ENCODE peak calls at places on chromosomes 3 and 15, in four cellular contexts. V is K562, J is HepG2, E is GM12878. L is an unnamed sample.

GRCh38 chr3:24096695-24097290 is 151.7 kb downstream of the NR1D2 start:
- DNase-seq in V (no peak), E (no peak), J (no peak), L (no peak)

GRCh38 chr15:86555939-86556725 is 476.5 kb downstream of the AGBL1 start:
- DNase-seq in E (no peak), J (peak), V (no peak), L (peak)

GRCh38 chr15:56794150-56794922 is 61.0 kb upstream of the ZNF280D start:
- DNase-seq in E (no peak), V (no peak), J (no peak), L (no peak)

GRCh38 chr3:128173241-128173640 is 20.0 kb downstream of the EEFSEC start:
- DNase-seq in J (no peak), E (no peak), V (no peak), L (no peak)

GRCh38 chr15:70870066-70870465 is 16.1 kb upstream of the LARP6 start:
- DNase-seq in E (no peak), V (no peak), J (no peak), L (no peak)

GRCh38 chr15:31104048-31104447 is 2.5 kb upstream of the TRPM1 start:
- DNase-seq in E (no peak), V (no peak), J (no peak), L (no peak)

GRCh38 chr3:74119221-74119620 is 494.5 kb upstream of the PDZRN3 start:
- DNase-seq in V (no peak), J (no peak), E (no peak), L (no peak)

GRCh38 chr3:29763115-29763514 is 482.2 kb downstream of the RBMS3 start:
- DNase-seq in V (no peak), E (no peak), J (no peak), L (no peak)

GRCh38 chr15:101447168-101447533 is 42.4 kb downstream of the PCSK6 start:
- DNase-seq in E (no peak), V (no peak), J (no peak), L (no peak)

GRCh38 chr3:34363871-34364270 is 565.4 kb downstream of the PDCD6IP start:
- DNase-seq in J (no peak), E (no peak), V (no peak), L (no peak)

DNA sequence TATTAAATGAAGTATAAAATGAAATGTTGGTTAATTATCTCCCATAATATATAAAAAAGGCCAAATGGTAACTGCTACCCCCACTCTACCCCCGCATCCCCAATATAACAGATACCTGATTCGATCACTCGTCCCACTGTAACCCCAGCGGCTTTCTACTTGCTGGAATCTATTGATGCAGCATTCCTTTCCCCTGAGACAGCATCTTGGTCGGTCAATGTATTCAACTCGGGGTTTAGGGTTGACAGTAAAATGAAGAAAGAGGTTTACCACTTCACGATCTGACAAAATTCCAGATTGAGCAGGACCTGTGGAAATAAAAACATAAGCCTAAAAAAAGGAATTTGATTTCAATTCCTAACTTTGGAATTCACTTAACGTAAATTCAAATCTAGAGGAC is 18.6 kb upstream of the C15orf40 start:
- DNase-seq in V (no peak), E (no peak), J (no peak), L (no peak)
- TF ChIP-seq FOXM1 in V (no peak), E (no peak), J (no peak), L (no peak)

DNA sequence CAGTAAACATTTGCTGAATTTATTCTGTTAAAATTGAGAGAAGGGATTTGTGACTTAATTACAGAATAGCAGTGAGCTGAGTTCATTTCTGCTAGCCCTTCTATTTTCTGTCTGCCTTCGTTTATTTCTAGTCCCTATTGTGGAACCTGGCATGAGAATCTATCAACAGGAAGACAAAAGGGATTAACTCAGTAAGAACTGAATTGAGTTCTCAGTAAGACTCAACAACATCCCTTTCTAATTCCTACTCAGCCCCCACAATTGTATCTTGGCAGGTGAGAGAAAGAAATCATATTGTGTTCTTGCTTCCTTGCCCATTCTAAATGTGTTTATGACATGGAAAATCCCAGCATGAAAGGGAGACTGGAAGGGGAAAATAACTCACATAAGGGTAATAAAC is 246.4 kb upstream of the LRRC3B start:
- DNase-seq in V (no peak), J (no peak), E (no peak), L (no peak)
- TF ChIP-seq BHLHE40 in V (no peak), J (no peak), E (no peak), L (no peak)

DNA sequence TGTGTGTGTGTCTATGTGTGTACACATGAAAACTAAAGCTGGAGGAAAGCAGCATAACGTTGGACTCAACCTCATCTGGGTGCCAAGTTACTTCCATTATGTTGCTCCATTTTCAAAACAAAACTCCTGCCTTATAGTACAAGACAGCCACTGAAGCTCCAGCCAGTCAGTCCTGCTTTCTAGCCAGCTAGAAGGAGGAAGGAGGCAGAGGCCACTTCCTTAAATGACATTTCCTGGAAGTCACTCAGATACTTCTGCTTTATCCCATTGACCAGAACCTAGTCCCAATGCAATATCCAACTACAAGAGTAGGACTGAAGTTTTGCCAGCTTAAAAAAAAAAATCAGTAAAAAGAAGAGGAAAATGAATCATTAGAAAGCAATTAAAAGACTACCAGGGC is 31.7 kb downstream of the CADPS start:
- DNase-seq in E (no peak), V (no peak), J (no peak), L (no peak)
- TF ChIP-seq FOXK2 in E (no peak), V (no peak), J (no peak), L (no peak)

GRCh38 chr3:63751459-63751858 is 67.6 kb upstream of the C3orf49 start:
- DNase-seq in V (no peak), E (no peak), J (no peak), L (no peak)

GRCh38 chr3:63745757-63746156 is 73.3 kb upstream of the C3orf49 start:
- DNase-seq in V (no peak), J (no peak), E (no peak), L (no peak)

GRCh38 chr3:63746211-63746610 is 72.9 kb upstream of the C3orf49 start:
- DNase-seq in J (no peak), V (no peak), E (no peak), L (no peak)
- TF ChIP-seq FOXM1 in J (no peak), V (no peak), E (no peak), L (no peak)

DNA sequence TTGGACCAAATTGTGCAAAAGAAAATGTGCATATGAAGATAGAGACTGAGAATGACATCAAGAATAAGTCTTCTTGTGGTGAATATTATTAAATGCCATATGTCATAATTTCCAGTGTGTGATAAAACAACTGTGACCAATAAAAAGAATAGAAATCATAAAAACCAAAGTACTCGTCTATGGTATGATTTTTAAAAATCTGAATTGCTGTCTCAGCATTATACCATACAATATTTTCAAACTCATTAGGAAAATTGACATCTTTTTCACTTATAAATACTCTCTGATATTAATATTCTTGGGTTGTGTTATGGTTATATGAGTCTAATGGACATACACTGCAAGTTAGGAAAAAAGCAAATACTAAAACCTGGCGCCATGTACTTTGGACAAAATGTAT is 279.4 kb downstream of the ROBO1 start:
- DNase-seq in V (no peak), J (no peak), E (no peak), L (no peak)
- TF ChIP-seq BHLHE40 in V (no peak), J (no peak), E (no peak), L (no peak)

GRCh38 chr3:65194044-65194714 is 506.4 kb upstream of the ADAMTS9 start:
- DNase-seq in V (no peak), E (no peak), J (no peak), L (no peak)
- TF ChIP-seq FOXK2 in V (no peak), E (no peak), J (no peak), L (no peak)

GRCh38 chr3:89713196-89713595 is 605.8 kb downstream of the EPHA3 start:
- DNase-seq in E (no peak), V (no peak), J (no peak), L (no peak)
- TF ChIP-seq FOXM1 in E (no peak), V (no peak), J (no peak), L (no peak)

GRCh38 chr3:71564361-71564760 is 19.2 kb downstream of the FOXP1 start:
- DNase-seq in J (no peak), E (no peak), V (no peak), L (no peak)
- TF ChIP-seq BHLHE40 in J (no peak), E (no peak), V (no peak), L (no peak)

GRCh38 chr15:52180851-52181450 is 10.2 kb downstream of the GNB5 start:
- DNase-seq in E (no peak), J (no peak), V (no peak), L (no peak)
- TF ChIP-seq FOXK2 in E (no peak), J (no peak), V (no peak), L (no peak)

L was measured in HEK293T.